ENCODE peak calls at places on chromosomes 12 and 14, in six cellular contexts. A is activated B cell treated with CpG ODN at 0.5 μM for 24 hours, G is left lung, D is cardiac muscle cell, Q is neural crest cell, X is nephron progenitor cell. V is an unnamed sample.

GRCh38 chr14:104656014-104656714 is 33.3 kb upstream of the INF2 start:
- DNase-seq in A (peak), G (no peak), D (no peak), Q (no peak), X (no peak), V (no peak)

GRCh38 chr12:112015938-112016337 is 2.7 kb downstream of the ERP29 start:
- DNase-seq in A (no peak), G (no peak), D (no peak), Q (no peak), X (no peak), V (no peak)

GRCh38 chr14:76298896-76299295 is 77.0 kb upstream of the ESRRB start:
- DNase-seq in A (no peak), G (no peak), D (no peak), Q (no peak), X (no peak), V (no peak)

GRCh38 chr14:22536853-22537338 is 52.1 kb downstream of the DAD1 start:
- DNase-seq in A (no peak), G (peak), D (no peak), Q (no peak), X (no peak), V (no peak)

GRCh38 chr12:113232232-113232615 is 11.0 kb downstream of the TPCN1 start:
- DNase-seq in A (no peak), G (peak), D (no peak), Q (no peak), X (no peak), V (no peak)

GRCh38 chr12:115108129-115109100 is 424.4 kb upstream of the TBX3 start:
- DNase-seq in A (no peak), G (no peak), D (no peak), Q (no peak), X (no peak), V (no peak)

GRCh38 chr14:102982852-102983470 is 60.5 kb downstream of the AMN start:
- DNase-seq in A (no peak), G (no peak), D (no peak), Q (no peak), X (no peak), V (no peak)

GRCh38 chr12:47385587-47385986 is 305.8 kb upstream of the AMIGO2 start:
- DNase-seq in A (no peak), G (no peak), D (no peak), Q (no peak), X (no peak), V (no peak)

GRCh38 chr14:93061380-93062012 is 54.2 kb downstream of the ITPK1 start:
- DNase-seq in A (no peak), G (no peak), D (no peak), Q (no peak), X (no peak), V (no peak)

GRCh38 chr14:91953170-91953985 is 5.9 kb upstream of the FBLN5 start:
- DNase-seq in A (no peak), G (no peak), D (no peak), Q (no peak), X (no peak), V (no peak)

GRCh38 chr12:2690348-2691000 is 104.3 kb upstream of the FKBP4 start:
- DNase-seq in A (no peak), G (no peak), D (no peak), Q (no peak), X (no peak), V (no peak)

GRCh38 chr12:39892146-39892545 is 213.7 kb downstream of the SLC2A13 start:
- DNase-seq in A (no peak), G (no peak), D (no peak), Q (no peak), X (peak), V (no peak)

GRCh38 chr12:89756638-89757321 is 48.1 kb upstream of the ATP2B1 start:
- DNase-seq in A (no peak), G (no peak), D (no peak), Q (no peak), X (no peak), V (no peak)

GRCh38 chr12:62966990-62967506 is 32.1 kb upstream of the PPM1H start:
- DNase-seq in A (no peak), G (no peak), D (no peak), Q (no peak), X (no peak), V (no peak)

GRCh38 chr12:93459992-93460391 is 7.3 kb upstream of the MRPL42 start:
- DNase-seq in A (no peak), G (no peak), D (no peak), Q (no peak), X (no peak), V (no peak)

GRCh38 chr14:106269451-106270204 is 743.2 kb downstream of the TMEM121 start:
- DNase-seq in A (no peak), G (no peak), D (no peak), Q (no peak), X (no peak), V (no peak)

GRCh38 chr12:76820888-76821482 is 57.1 kb downstream of the ZDHHC17 start:
- DNase-seq in A (no peak), G (no peak), D (peak), Q (peak), X (peak), V (no peak)

GRCh38 chr12:19129486-19130223 is at the start of gene PLEKHA5:
- DNase-seq in A (peak), G (peak), D (peak), Q (peak), X (peak), V (peak)

GRCh38 chr14:74472590-74472989 is 20.5 kb downstream of the NPC2 start:
- DNase-seq in A (no peak), G (no peak), D (no peak), Q (no peak), X (no peak), V (no peak)

GRCh38 chr12:40921563-40922163 is 229.4 kb downstream of the CNTN1 start:
- DNase-seq in A (no peak), G (no peak), D (peak), Q (no peak), X (no peak), V (no peak)

GRCh38 chr12:94211011-94211410 is 62.6 kb downstream of the PLXNC1 start:
- DNase-seq in A (no peak), G (no peak), D (no peak), Q (no peak), X (no peak), V (no peak)

GRCh38 chr14:96255501-96256366 is at the start of gene BDKRB1:
- DNase-seq in A (no peak), G (no peak), D (no peak), Q (no peak), X (no peak), V (no peak)

GRCh38 chr12:62697893-62698292 is 231.3 kb downstream of the MON2 start:
- DNase-seq in A (no peak), G (no peak), D (no peak), Q (no peak), X (no peak), V (no peak)

GRCh38 chr14:54011001-54011400 is 54.4 kb upstream of the BMP4 start:
- DNase-seq in A (no peak), G (no peak), D (no peak), Q (no peak), X (no peak), V (no peak)

GRCh38 chr14:77565289-77566081 is 51.0 kb downstream of the SPTLC2 start:
- DNase-seq in A (no peak), G (no peak), D (no peak), Q (no peak), X (no peak), V (no peak)

GRCh38 chr14:97336816-97337215 is 539.6 kb downstream of the VRK1 start:
- DNase-seq in A (no peak), G (no peak), D (no peak), Q (no peak), X (no peak), V (no peak)

GRCh38 chr12:92224685-92225331 is 79.2 kb upstream of the BTG1 start:
- DNase-seq in A (no peak), G (no peak), D (no peak), Q (no peak), X (no peak), V (no peak)

GRCh38 chr12:50149311-50149710 is 17.9 kb downstream of the CERS5 start:
- DNase-seq in A (no peak), G (no peak), D (no peak), Q (no peak), X (no peak), V (no peak)

GRCh38 chr12:20367731-20368652 is at the start of gene PDE3A:
- DNase-seq in A (no peak), G (peak), D (peak), Q (peak), X (peak), V (peak)

GRCh38 chr14:75242546-75243273 is 35.9 kb upstream of the FOS start:
- DNase-seq in A (no peak), G (no peak), D (peak), Q (no peak), X (no peak), V (peak)

GRCh38 chr14:88554458-88555286 is at the start of gene PTPN21:
- DNase-seq in A (peak), G (peak), D (peak), Q (peak), X (peak), V (peak)

GRCh38 chr14:50002926-50003212 is 110.0 kb downstream of the ARF6 start:
- DNase-seq in A (no peak), G (no peak), D (no peak), Q (no peak), X (no peak), V (no peak)

GRCh38 chr14:50006141-50006540 is 110.2 kb downstream of the VCPKMT start:
- DNase-seq in A (no peak), G (no peak), D (no peak), Q (no peak), X (no peak), V (no peak)

GRCh38 chr14:50001999-50002925 is 109.4 kb downstream of the ARF6 start:
- DNase-seq in A (no peak), G (peak), D (no peak), Q (no peak), X (no peak), V (no peak)

GRCh38 chr14:50001146-50001998 is 108.5 kb downstream of the ARF6 start:
- DNase-seq in A (peak), G (peak), D (no peak), Q (no peak), X (no peak), V (peak)

GRCh38 chr14:50003213-50004021 is 110.5 kb downstream of the ARF6 start:
- DNase-seq in A (peak), G (peak), D (peak), Q (peak), X (peak), V (peak)
- TF ChIP-seq CTCF in A (no peak), G (peak), D (no peak), Q (peak), X (no peak), V (peak)

DNA sequence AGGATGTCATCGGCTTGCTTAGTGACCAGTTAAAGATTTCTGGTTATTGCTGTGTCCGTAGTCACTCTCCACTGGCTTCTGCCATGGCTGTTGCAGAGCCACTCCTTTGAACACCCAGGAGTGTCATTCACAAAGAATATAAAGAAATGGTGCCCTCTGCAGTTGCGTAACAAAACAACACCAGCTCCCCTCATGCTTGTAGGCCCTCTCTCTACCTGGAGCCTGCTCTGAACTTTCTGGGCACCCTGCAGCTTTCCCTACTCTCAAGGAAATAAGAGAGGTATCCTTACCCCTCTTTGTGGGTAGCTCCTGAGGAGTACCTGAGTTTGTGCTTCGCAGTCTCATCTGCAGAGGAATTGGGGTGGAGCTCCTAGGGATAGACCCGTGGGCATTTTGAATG is 97.3 kb upstream of the TMEM260 start:
- DNase-seq in A (no peak), G (no peak), D (peak), Q (peak), X (peak), V (no peak)
- TF ChIP-seq CTCF in A (no peak), G (no peak), D (peak), Q (peak), X (peak), V (no peak)

GRCh38 chr12:83261998-83262397 is 575.3 kb downstream of the TMTC2 start:
- DNase-seq in A (no peak), G (no peak), D (no peak), Q (no peak), X (no peak), V (no peak)
- TF ChIP-seq CTCF in A (no peak), G (no peak), D (no peak), Q (peak), X (no peak), V (no peak)

GRCh38 chr12:125687820-125688219 is 622.6 kb downstream of the AACS start:
- DNase-seq in A (no peak), G (no peak), D (no peak), Q (no peak), X (no peak), V (no peak)

GRCh38 chr12:125685885-125686284 is 620.6 kb downstream of the AACS start:
- DNase-seq in A (no peak), G (no peak), D (no peak), Q (no peak), X (no peak), V (no peak)

GRCh38 chr12:125687403-125687802 is 622.2 kb downstream of the AACS start:
- DNase-seq in A (no peak), G (no peak), D (no peak), Q (no peak), X (no peak), V (no peak)

GRCh38 chr12:125684968-125685790 is 619.9 kb downstream of the AACS start:
- DNase-seq in A (no peak), G (no peak), D (no peak), Q (no peak), X (no peak), V (no peak)

DNA sequence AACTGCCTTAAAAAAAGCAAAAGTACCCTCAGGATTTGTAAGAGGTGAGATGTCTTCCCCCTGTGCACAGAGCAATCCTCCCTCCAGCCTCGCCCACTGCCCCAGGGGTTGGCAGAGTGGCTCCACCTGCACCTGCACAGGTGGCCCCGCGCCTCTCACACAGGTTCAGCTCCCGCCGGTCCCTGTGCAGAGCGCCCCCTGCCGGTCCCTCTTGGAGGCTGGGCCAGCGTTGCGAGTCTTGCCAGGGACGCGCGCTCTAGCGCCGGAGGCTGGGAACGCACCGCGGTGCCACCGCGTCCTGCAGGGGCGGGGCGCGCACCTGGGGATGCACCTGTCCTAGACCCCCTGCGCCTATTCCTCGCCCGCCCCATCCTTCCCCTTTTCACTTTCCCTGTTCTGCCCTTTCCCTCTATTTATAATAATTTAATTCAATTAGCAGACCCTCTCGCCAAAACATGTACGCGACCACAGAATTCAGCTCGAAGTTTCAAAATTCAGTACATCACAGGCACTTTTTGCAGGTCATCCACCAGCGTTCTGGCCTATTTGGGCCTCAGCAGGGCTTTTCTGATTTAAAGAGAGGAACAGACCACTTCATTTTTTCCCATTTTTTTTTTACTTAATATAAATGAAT is 618.6 kb downstream of the AACS start:
- DNase-seq in A (no peak), G (no peak), D (peak), Q (peak), X (peak), V (peak)
- TF ChIP-seq CTCF in A (no peak), G (peak), D (no peak), Q (peak), X (peak), V (peak)

V was measured in upper lobe of right lung.